ENCODE peak calls at places on chromosomes 11 and 22, in five cellular contexts. Z, I, V, P and L are unnamed samples.
A peak's percentile ranks its signal among the peaks of the same experiment; 100 is the strongest.

GRCh38 chr11:32088117-32088941 is 2.5 kb upstream of the RCN1 start:
- DNase-seq in Z (peak; percentile 64), I (peak; percentile 94), V (no peak), P (no peak), L (no peak)

GRCh38 chr22:44357962-44358553 is 45.3 kb upstream of the SHISAL1 start:
- DNase-seq in Z (no peak), I (no peak), V (no peak), P (no peak), L (no peak)

GRCh38 chr11:75968021-75968685 is 153.1 kb downstream of the UVRAG start:
- DNase-seq in Z (no peak), I (peak; percentile 67), V (no peak), P (no peak), L (no peak)

GRCh38 chr22:30116362-30117117 is 36.3 kb downstream of the HORMAD2 start:
- DNase-seq in Z (peak; percentile 17), I (peak; percentile 49), V (no peak), P (no peak), L (no peak)

GRCh38 chr11:12634329-12634728 is 39.9 kb upstream of the TEAD1 start:
- DNase-seq in Z (no peak), I (no peak), V (no peak), P (no peak), L (no peak)

GRCh38 chr22:36546932-36547331 is 18.0 kb upstream of the EIF3D start:
- DNase-seq in Z (no peak), I (peak; percentile 74), V (no peak), P (peak; percentile 76), L (no peak)

GRCh38 chr11:30153008-30153407 is 77.8 kb upstream of the FSHB start:
- DNase-seq in Z (no peak), I (no peak), V (no peak), P (no peak), L (no peak)

GRCh38 chr11:128303383-128303782 is 284.0 kb downstream of the ETS1 start:
- DNase-seq in Z (no peak), I (no peak), V (no peak), P (no peak), L (no peak)

GRCh38 chr11:69533296-69534165 is 52.1 kb downstream of the LINC01488 start:
- DNase-seq in Z (no peak), I (no peak), V (no peak), P (no peak), L (no peak)

GRCh38 chr22:44472583-44472982 is 25.4 kb downstream of the RTL6 start:
- DNase-seq in Z (no peak), I (no peak), V (no peak), P (no peak), L (no peak)

GRCh38 chr22:43273902-43274484 is 69.2 kb downstream of the SCUBE1 start:
- DNase-seq in Z (peak; percentile 24), I (peak; percentile 11), V (peak; percentile 22), P (peak; percentile 61), L (peak; percentile 67)

GRCh38 chr11:70367071-70367470 is 31.3 kb upstream of the CTTN start:
- DNase-seq in Z (no peak), I (no peak), V (no peak), P (no peak), L (no peak)

GRCh38 chr11:119615003-119615878 is 113.8 kb downstream of the NECTIN1 start:
- DNase-seq in Z (peak; percentile 42), I (peak; percentile 58), V (no peak), P (peak; percentile 56), L (no peak)

GRCh38 chr11:44589301-44589700 is 23.8 kb downstream of the CD82 start:
- DNase-seq in Z (no peak), I (no peak), V (no peak), P (no peak), L (no peak)

GRCh38 chr22:26445577-26446275 is 16.7 kb downstream of the ASPHD2 start:
- DNase-seq in Z (no peak), I (no peak), V (no peak), P (no peak), L (no peak)

GRCh38 chr22:44096736-44097135 is 72.6 kb downstream of the PARVB start:
- DNase-seq in Z (no peak), I (no peak), V (no peak), P (no peak), L (no peak)

GRCh38 chr11:43988040-43988793 is 45.8 kb downstream of the C11orf96 start:
- DNase-seq in Z (no peak), I (no peak), V (no peak), P (no peak), L (no peak)